ENCODE peak calls at places on chromosomes 7 and 10, in five cellular contexts. One of them, this sample, is unnamed.

GRCh38 chr10:111784936-111785465 is 398.6 kb downstream of the GPAM start:
- DNase-seq in iris pigment epithelial cell: no peak
- DNase-seq in germinal center: no peak
- DNase-seq in Right ventricle myocardium superior: no peak
- DNase-seq in NB4: no peak
- DNase-seq in this sample: no peak

GRCh38 chr7:149821191-149822148 is 16.7 kb upstream of the ZNF862 start:
- DNase-seq in iris pigment epithelial cell: no peak
- DNase-seq in germinal center: no peak
- DNase-seq in Right ventricle myocardium superior: no peak
- DNase-seq in NB4: no peak
- DNase-seq in this sample: peak

GRCh38 chr10:73953665-73954064 is 42.7 kb downstream of the PLAU start:
- DNase-seq in iris pigment epithelial cell: peak
- DNase-seq in germinal center: no peak
- DNase-seq in Right ventricle myocardium superior: no peak
- DNase-seq in NB4: peak
- DNase-seq in this sample: no peak

GRCh38 chr7:7228967-7229366 is 46.6 kb downstream of the C1GALT1 start:
- DNase-seq in iris pigment epithelial cell: no peak
- DNase-seq in germinal center: no peak
- DNase-seq in Right ventricle myocardium superior: no peak
- DNase-seq in NB4: no peak
- DNase-seq in this sample: no peak

GRCh38 chr7:149714910-149715471 is 58.4 kb downstream of the ZNF467 start:
- DNase-seq in iris pigment epithelial cell: peak
- DNase-seq in germinal center: no peak
- DNase-seq in Right ventricle myocardium superior: no peak
- DNase-seq in NB4: no peak
- DNase-seq in this sample: no peak

GRCh38 chr10:131002031-131002861 is 309.3 kb downstream of the TCERG1L start:
- DNase-seq in iris pigment epithelial cell: no peak
- DNase-seq in germinal center: no peak
- DNase-seq in Right ventricle myocardium superior: no peak
- DNase-seq in NB4: no peak
- DNase-seq in this sample: no peak

GRCh38 chr7:9776900-9777299 is 1196.8 kb upstream of the PHF14 start:
- DNase-seq in iris pigment epithelial cell: no peak
- DNase-seq in germinal center: no peak
- DNase-seq in Right ventricle myocardium superior: no peak
- DNase-seq in NB4: peak
- DNase-seq in this sample: no peak

GRCh38 chr7:148888300-148888699 is 4.2 kb upstream of the EZH2 start:
- DNase-seq in iris pigment epithelial cell: no peak
- DNase-seq in germinal center: no peak
- DNase-seq in Right ventricle myocardium superior: no peak
- DNase-seq in NB4: no peak
- DNase-seq in this sample: no peak

GRCh38 chr10:62618576-62619408 is 185.7 kb upstream of the ADO start:
- DNase-seq in iris pigment epithelial cell: peak
- DNase-seq in germinal center: peak
- DNase-seq in Right ventricle myocardium superior: no peak
- DNase-seq in NB4: peak
- DNase-seq in this sample: no peak

GRCh38 chr10:18437486-18437885 is 213.9 kb downstream of the NSUN6 start:
- DNase-seq in iris pigment epithelial cell: peak
- DNase-seq in germinal center: no peak
- DNase-seq in Right ventricle myocardium superior: no peak
- DNase-seq in NB4: no peak
- DNase-seq in this sample: no peak

GRCh38 chr10:91711885-91712284 is 79.0 kb upstream of the PPP1R3C start:
- DNase-seq in iris pigment epithelial cell: no peak
- DNase-seq in germinal center: no peak
- DNase-seq in Right ventricle myocardium superior: no peak
- DNase-seq in NB4: no peak
- DNase-seq in this sample: no peak

GRCh38 chr10:31977440-31978157 is 49.0 kb upstream of the ARHGAP12 start:
- DNase-seq in iris pigment epithelial cell: peak
- DNase-seq in germinal center: no peak
- DNase-seq in Right ventricle myocardium superior: no peak
- DNase-seq in NB4: peak
- DNase-seq in this sample: no peak